ENCODE peak calls at places on chromosomes 3 and 15, in six cellular contexts. W is astrocyte, A is lung, Z is breast epithelium, B is stomach, R is PC-3. F is an unnamed sample.

GRCh38 chr15:29693225-29693624 is 129.0 kb downstream of the TJP1 start:
- DNase-seq in W (no peak), A (no peak), Z (no peak), B (no peak), R (peak), F (no peak)

GRCh38 chr15:67120839-67121540 is 55.6 kb downstream of the SMAD3 start:
- DNase-seq in W (peak), A (peak), Z (peak), B (peak), R (peak), F (peak)

GRCh38 chr15:70348581-70349344 is 251.0 kb upstream of the TLE3 start:
- DNase-seq in W (no peak), A (no peak), Z (peak), B (no peak), R (no peak), F (peak)

GRCh38 chr15:51004103-51004536 is 90.6 kb downstream of the TNFAIP8L3 start:
- DNase-seq in W (peak), A (peak), Z (no peak), B (no peak), R (peak), F (peak)

GRCh38 chr15:57537951-57538506 is 53.7 kb upstream of the MYZAP start:
- DNase-seq in W (no peak), A (no peak), Z (no peak), B (no peak), R (no peak), F (no peak)

GRCh38 chr3:59809750-59810444 is 760.1 kb upstream of the CFAP20DC start:
- DNase-seq in W (peak), A (no peak), Z (no peak), B (no peak), R (peak), F (peak)

GRCh38 chr3:127929818-127930217 is 14.8 kb downstream of the KBTBD12 start:
- DNase-seq in W (no peak), A (no peak), Z (no peak), B (no peak), R (peak), F (peak)

GRCh38 chr3:170485696-170486095 is 67.0 kb downstream of the CLDN11 start:
- DNase-seq in W (no peak), A (no peak), Z (no peak), B (no peak), R (no peak), F (no peak)

GRCh38 chr3:186790261-186790981 is 7.0 kb downstream of the EIF4A2 start:
- DNase-seq in W (peak), A (no peak), Z (no peak), B (no peak), R (peak), F (no peak)

GRCh38 chr15:25501828-25502446 is 63.1 kb upstream of the UBE3A start:
- DNase-seq in W (no peak), A (peak), Z (no peak), B (no peak), R (peak), F (no peak)

GRCh38 chr3:150917941-150918340 is 12.7 kb upstream of the MINDY4B start:
- DNase-seq in W (no peak), A (no peak), Z (no peak), B (no peak), R (no peak), F (no peak)

GRCh38 chr3:55877703-55878102 is 390.6 kb upstream of the WNT5A start:
- DNase-seq in W (no peak), A (no peak), Z (no peak), B (no peak), R (no peak), F (no peak)

GRCh38 chr15:80893777-80894176 is 95.8 kb downstream of the MESD start:
- DNase-seq in W (no peak), A (no peak), Z (no peak), B (no peak), R (peak), F (peak)

GRCh38 chr15:89455535-89455934 is 40.8 kb downstream of the RHCG start:
- DNase-seq in W (no peak), A (no peak), Z (no peak), B (no peak), R (no peak), F (no peak)

GRCh38 chr3:179651687-179652466 is 963 bp upstream of the USP13 start:
- DNase-seq in W (no peak), A (no peak), Z (no peak), B (no peak), R (no peak), F (no peak)

GRCh38 chr3:12335421-12335820 is 46.6 kb downstream of the PPARG start:
- DNase-seq in W (no peak), A (no peak), Z (no peak), B (no peak), R (no peak), F (no peak)

GRCh38 chr3:37287776-37288175 is 113.4 kb upstream of the LRRFIP2 start:
- DNase-seq in W (peak), A (no peak), Z (no peak), B (no peak), R (peak), F (peak)

GRCh38 chr15:22871481-22872076 is 33.1 kb downstream of the NIPA2 start:
- DNase-seq in W (no peak), A (no peak), Z (no peak), B (no peak), R (no peak), F (no peak)

GRCh38 chr3:43247556-43248186 is 38.7 kb upstream of the SNRK start:
- DNase-seq in W (no peak), A (no peak), Z (no peak), B (no peak), R (no peak), F (no peak)

GRCh38 chr3:53416530-53416929 is 69.2 kb upstream of the DCP1A start:
- DNase-seq in W (no peak), A (no peak), Z (no peak), B (no peak), R (no peak), F (no peak)

GRCh38 chr3:172562881-172563835 is 39.9 kb upstream of the TNFSF10 start:
- DNase-seq in W (peak), A (no peak), Z (no peak), B (no peak), R (peak), F (peak)

GRCh38 chr15:48394172-48394571 is 62.9 kb downstream of the DUT start:
- DNase-seq in W (no peak), A (no peak), Z (no peak), B (peak), R (no peak), F (no peak)

GRCh38 chr3:142366434-142366833 is 81.4 kb downstream of the XRN1 start:
- DNase-seq in W (no peak), A (no peak), Z (no peak), B (no peak), R (peak), F (no peak)

GRCh38 chr3:59212128-59212764 is 162.4 kb upstream of the CFAP20DC start:
- DNase-seq in W (peak), A (no peak), Z (no peak), B (no peak), R (peak), F (peak)

GRCh38 chr3:48679416-48680380 is 6.0 kb downstream of the NCKIPSD start:
- DNase-seq in W (no peak), A (no peak), Z (no peak), B (no peak), R (no peak), F (no peak)

GRCh38 chr3:155086041-155086440 is 5.9 kb downstream of the MME start:
- DNase-seq in W (no peak), A (no peak), Z (no peak), B (no peak), R (no peak), F (no peak)

GRCh38 chr3:152198655-152199054 is 70.1 kb upstream of the MBNL1 start:
- DNase-seq in W (no peak), A (no peak), Z (no peak), B (no peak), R (no peak), F (no peak)

GRCh38 chr3:147672035-147672434 is 262.9 kb downstream of the ZIC1 start:
- DNase-seq in W (no peak), A (no peak), Z (no peak), B (no peak), R (no peak), F (no peak)

GRCh38 chr3:168870892-168871291 is 775.2 kb upstream of the GOLIM4 start:
- DNase-seq in W (peak), A (no peak), Z (no peak), B (no peak), R (peak), F (no peak)

GRCh38 chr15:57418640-57419039 is 42.3 kb downstream of the CGNL1 start:
- DNase-seq in W (peak), A (no peak), Z (no peak), B (no peak), R (no peak), F (no peak)

GRCh38 chr3:135000465-135000864 is 205.4 kb downstream of the EPHB1 start:
- DNase-seq in W (no peak), A (peak), Z (no peak), B (no peak), R (no peak), F (no peak)

GRCh38 chr3:32865364-32865763 is 47.6 kb downstream of the TRIM71 start:
- DNase-seq in W (peak), A (no peak), Z (no peak), B (peak), R (peak), F (peak)

GRCh38 chr3:64319391-64319790 is 94.1 kb upstream of the PRICKLE2 start:
- DNase-seq in W (no peak), A (no peak), Z (no peak), B (no peak), R (no peak), F (no peak)

GRCh38 chr3:148591525-148591924 is 106.2 kb upstream of the AGTR1 start:
- DNase-seq in W (no peak), A (no peak), Z (no peak), B (no peak), R (no peak), F (no peak)

GRCh38 chr3:123678108-123678511 is 93.3 kb upstream of the HACD2 start:
- DNase-seq in W (peak), A (no peak), Z (no peak), B (no peak), R (peak), F (peak)

GRCh38 chr3:122962149-122962548 is 65.4 kb downstream of the SEMA5B start:
- DNase-seq in W (no peak), A (no peak), Z (no peak), B (no peak), R (no peak), F (no peak)

GRCh38 chr3:37308247-37308646 is 133.9 kb upstream of the LRRFIP2 start:
- DNase-seq in W (no peak), A (no peak), Z (no peak), B (no peak), R (peak), F (peak)

GRCh38 chr3:167882057-167882667 is 146.6 kb downstream of the SERPINI1 start:
- DNase-seq in W (peak), A (no peak), Z (no peak), B (no peak), R (peak), F (peak)

GRCh38 chr3:49427581-49427980 is 1.5 kb downstream of the NICN1 start:
- DNase-seq in W (no peak), A (no peak), Z (no peak), B (no peak), R (no peak), F (no peak)

GRCh38 chr3:58173670-58174472 is 36.9 kb downstream of the DNASE1L3 start:
- DNase-seq in W (no peak), A (no peak), Z (peak), B (peak), R (peak), F (no peak)
- TF ChIP-seq CTCF in W (no peak), A (no peak), Z (no peak), B (no peak), R (peak), F (no peak)

GRCh38 chr15:36734366-36734765 is 154.9 kb downstream of the CDIN1 start:
- DNase-seq in W (no peak), A (no peak), Z (no peak), B (no peak), R (no peak), F (no peak)

GRCh38 chr15:36738817-36739216 is 159.4 kb downstream of the CDIN1 start:
- DNase-seq in W (no peak), A (no peak), Z (no peak), B (no peak), R (no peak), F (no peak)

GRCh38 chr15:36742696-36743095 is 163.3 kb downstream of the CDIN1 start:
- DNase-seq in W (no peak), A (no peak), Z (no peak), B (no peak), R (peak), F (no peak)

GRCh38 chr15:36737430-36737891 is 158.0 kb downstream of the CDIN1 start:
- DNase-seq in W (peak), A (no peak), Z (no peak), B (no peak), R (peak), F (peak)
- H3K27ac ChIP-seq in W (no peak), A (no peak), Z (no peak), B (no peak), R (peak), F (no peak)

GRCh38 chr3:194964809-194965208 is 279.1 kb downstream of the FAM43A start:
- DNase-seq in W (no peak), A (no peak), Z (no peak), B (peak), R (peak), F (no peak)
- TF ChIP-seq CTCF in W (no peak), A (no peak), Z (no peak), B (no peak), R (peak), F (no peak)

DNA sequence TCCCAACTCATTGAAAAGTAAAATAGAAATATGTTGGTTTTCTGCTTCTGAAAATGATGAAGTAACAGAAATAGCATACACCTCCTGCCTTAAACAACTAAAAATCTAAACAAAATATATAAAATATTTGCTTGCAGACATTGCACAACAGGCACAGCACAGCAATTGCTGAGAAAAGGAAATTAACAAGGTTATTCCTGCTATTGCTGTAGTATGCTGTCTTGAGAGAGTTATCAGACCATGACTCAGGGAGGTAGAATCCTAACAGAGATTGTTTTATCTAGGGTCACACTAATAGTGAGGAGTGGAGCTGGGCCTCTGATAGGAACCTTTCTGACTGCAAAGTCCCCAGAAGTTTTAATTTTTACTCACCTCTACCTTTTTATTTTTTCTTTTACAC is 72.6 kb downstream of the ZBTB20 start:
- DNase-seq in W (peak), A (no peak), Z (no peak), B (no peak), R (no peak), F (no peak)
- H3K27ac ChIP-seq in W (peak), A (no peak), Z (no peak), B (no peak), R (no peak), F (no peak)